ENCODE peak calls at places on chromosome 17, in seven cellular contexts. I, U, F, G, Q, H and R are unnamed samples.

GRCh38 chr17:76051571-76051970 is 20.7 kb downstream of the SRP68 start:
- DNase-seq in G (no peak), H (no peak), F (no peak), Q (no peak), U (no peak), I (no peak), R (no peak)

GRCh38 chr17:63442074-63442473 is 4.0 kb downstream of the CYB561 start:
- DNase-seq in Q (no peak), F (no peak), H (no peak), I (no peak), U (no peak), G (no peak), R (no peak)

GRCh38 chr17:74839955-74840354 is 19.7 kb downstream of the GRIN2C start:
- DNase-seq in U (no peak), H (no peak), G (no peak), Q (no peak), F (no peak), I (no peak), R (no peak)

GRCh38 chr17:37413875-37414519 is 7.3 kb downstream of the TADA2A start:
- DNase-seq in Q (no peak), I (no peak), F (no peak), U (no peak), H (no peak), G (no peak), R (no peak)

GRCh38 chr17:82884923-82885322 is 45.1 kb upstream of the ZNF750 start:
- DNase-seq in H (peak), U (no peak), I (no peak), G (no peak), F (no peak), Q (no peak), R (no peak)

GRCh38 chr17:81543339-81543675 is 8.8 kb downstream of the FAAP100 start:
- DNase-seq in F (no peak), H (no peak), G (no peak), I (no peak), U (no peak), Q (no peak), R (no peak)

GRCh38 chr17:29760771-29761682 is 138.3 kb upstream of the CORO6 start:
- DNase-seq in Q (peak), I (peak), G (peak), F (peak), H (peak), U (peak), R (peak)

GRCh38 chr17:559699-560378 is 154.8 kb downstream of the VPS53 start:
- DNase-seq in Q (no peak), G (no peak), F (peak), H (no peak), U (peak), I (peak), R (peak)

GRCh38 chr17:75610103-75610984 is 22.7 kb downstream of the MYO15B start:
- DNase-seq in Q (no peak), I (no peak), G (no peak), U (no peak), F (no peak), H (no peak), R (no peak)

GRCh38 chr17:67477687-67478086 is 100.6 kb downstream of the PITPNC1 start:
- DNase-seq in F (peak), Q (no peak), U (no peak), H (no peak), I (no peak), G (no peak), R (no peak)

GRCh38 chr17:37475713-37476420 is 13.8 kb upstream of the DUSP14 start:
- DNase-seq in G (no peak), Q (no peak), I (no peak), U (no peak), F (no peak), H (no peak), R (no peak)

GRCh38 chr17:64994281-64994680 is 62.3 kb downstream of the GNA13 start:
- DNase-seq in H (no peak), U (no peak), G (no peak), Q (no peak), F (no peak), I (no peak), R (no peak)

GRCh38 chr17:11309850-11310249 is 68.8 kb downstream of the SHISA6 start:
- DNase-seq in Q (no peak), H (no peak), F (no peak), G (no peak), U (no peak), I (no peak), R (no peak)

GRCh38 chr17:6021011-6021400 is 49.2 kb upstream of the WSCD1 start:
- DNase-seq in Q (no peak), H (no peak), U (no peak), G (no peak), F (no peak), I (no peak), R (no peak)

GRCh38 chr17:4276514-4276913 is 12.7 kb upstream of the ANKFY1 start:
- DNase-seq in I (no peak), F (no peak), H (no peak), U (no peak), G (no peak), Q (no peak), R (no peak)

GRCh38 chr17:64614266-64615011 is 47.7 kb downstream of the SMURF2 start:
- DNase-seq in I (no peak), H (no peak), Q (no peak), U (no peak), G (no peak), F (no peak), R (no peak)

GRCh38 chr17:61247438-61247837 is 152.2 kb upstream of the TBX2 start:
- DNase-seq in G (no peak), U (no peak), F (no peak), Q (no peak), I (peak), H (no peak), R (no peak)

GRCh38 chr17:46822388-46822921 is 4.0 kb upstream of the WNT3 start:
- DNase-seq in I (no peak), Q (no peak), H (peak), G (no peak), F (no peak), U (no peak), R (no peak)

GRCh38 chr17:64682261-64683181 is 20.4 kb upstream of the SMURF2 start:
- DNase-seq in Q (no peak), G (no peak), F (no peak), I (no peak), U (no peak), H (no peak), R (peak)

GRCh38 chr17:26818736-26819135 is 475.2 kb upstream of the WSB1 start:
- DNase-seq in F (no peak), Q (no peak), G (peak), U (no peak), H (no peak), I (no peak), R (peak)

GRCh38 chr17:82648761-82649474 is 674 bp upstream of the WDR45B start:
- DNase-seq in U (peak), Q (no peak), G (peak), H (peak), F (peak), I (peak), R (no peak)

GRCh38 chr17:11285946-11286345 is 44.9 kb downstream of the SHISA6 start:
- DNase-seq in Q (no peak), F (no peak), I (no peak), U (no peak), G (no peak), H (no peak), R (no peak)

GRCh38 chr17:51957746-51958145 is 200.8 kb downstream of the CA10 start:
- DNase-seq in G (no peak), Q (no peak), I (no peak), F (no peak), H (no peak), U (no peak), R (no peak)

GRCh38 chr17:51951737-51952136 is 206.8 kb downstream of the CA10 start:
- DNase-seq in U (no peak), H (no peak), Q (no peak), F (no peak), G (no peak), I (no peak), R (no peak)

GRCh38 chr17:51955245-51955644 is 203.3 kb downstream of the CA10 start:
- DNase-seq in I (no peak), U (no peak), Q (no peak), F (no peak), H (no peak), G (no peak), R (no peak)
- H3K27ac ChIP-seq in I (no peak), U (no peak), Q (no peak), F (no peak), H (no peak), G (no peak), R (no peak)

GRCh38 chr17:13350466-13350865 is 251.3 kb downstream of the HS3ST3A1 start:
- DNase-seq in U (no peak), G (no peak), H (no peak), I (no peak), Q (no peak), F (no peak), R (no peak)

GRCh38 chr17:13353590-13353989 is 248.1 kb downstream of the HS3ST3A1 start:
- DNase-seq in H (no peak), F (no peak), Q (no peak), I (no peak), U (no peak), G (no peak), R (no peak)

GRCh38 chr17:13352747-13353415 is 248.8 kb downstream of the HS3ST3A1 start:
- DNase-seq in H (no peak), G (no peak), I (no peak), Q (no peak), U (no peak), F (no peak), R (no peak)

GRCh38 chr17:13346996-13347762 is 254.6 kb downstream of the HS3ST3A1 start:
- DNase-seq in H (no peak), G (no peak), F (no peak), U (no peak), Q (no peak), I (no peak), R (peak)

DNA sequence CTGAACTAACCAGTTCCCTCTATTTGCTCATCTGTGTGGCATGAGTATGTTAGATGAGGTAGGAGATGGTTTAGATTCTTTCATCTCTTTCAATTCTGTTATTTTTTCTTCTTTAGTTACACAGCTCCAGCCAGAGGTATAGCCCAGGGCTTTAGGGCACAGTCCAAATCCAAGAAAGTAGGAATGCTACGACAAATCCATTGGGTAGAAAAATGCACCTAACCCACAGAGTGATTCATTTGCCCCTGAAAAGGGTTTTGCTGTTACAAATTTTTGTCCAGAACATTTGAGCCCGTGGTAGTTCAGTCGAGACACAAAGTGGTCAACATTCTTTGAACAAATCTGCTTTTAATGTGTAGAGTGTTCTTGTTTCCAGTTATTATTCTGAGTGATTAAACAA is 250.7 kb downstream of the HS3ST3A1 start:
- DNase-seq in Q (no peak), G (no peak), I (no peak), H (no peak), U (no peak), F (no peak), R (no peak)
- H3K27ac ChIP-seq in Q (no peak), G (no peak), I (no peak), H (no peak), U (no peak), F (no peak), R (peak)

DNA sequence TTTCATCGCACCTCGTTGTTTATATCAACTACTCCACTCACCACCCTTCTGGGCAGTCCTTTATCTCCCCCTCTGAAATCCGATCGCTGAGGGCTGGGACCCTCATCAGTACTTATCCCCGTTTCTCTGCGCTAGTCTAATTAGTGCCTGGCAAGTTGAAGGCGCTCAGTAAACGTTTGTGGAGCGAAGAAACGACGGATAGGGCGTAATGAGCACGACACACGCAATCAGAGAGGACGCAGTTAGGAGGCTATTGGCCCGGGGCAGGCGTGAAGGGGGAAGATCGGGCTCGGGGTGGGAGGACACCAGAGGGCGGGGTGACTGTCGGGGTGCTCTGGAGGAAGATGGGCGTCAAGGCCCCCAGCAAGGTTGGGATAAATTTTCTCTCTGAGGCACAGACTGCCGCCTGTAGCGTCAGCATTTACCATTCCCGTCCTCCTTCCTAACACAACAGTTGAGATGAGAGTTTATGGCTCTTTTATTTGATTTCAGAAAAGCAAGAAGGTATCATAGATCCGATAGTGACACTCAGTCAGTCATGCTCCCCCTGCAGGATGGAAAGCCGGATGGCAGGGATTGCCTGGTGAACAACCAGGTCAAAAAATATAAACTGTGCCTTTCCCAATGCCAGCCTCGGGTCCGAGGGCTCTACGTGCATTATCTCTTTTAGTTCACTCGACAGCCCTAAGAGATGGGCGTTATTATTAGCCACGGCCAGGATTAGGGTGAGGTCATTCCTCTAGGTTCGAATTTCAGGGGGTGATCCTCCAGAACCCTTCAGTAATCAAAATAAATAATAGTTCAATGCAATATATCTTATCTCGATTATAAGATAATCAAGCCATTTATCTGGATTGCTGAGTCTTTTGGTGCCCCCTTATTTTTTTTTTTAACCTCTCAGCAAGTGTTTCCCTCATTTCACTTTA is 9.5 kb upstream of the ARL4D start:
- DNase-seq in U (peak), H (peak), G (peak), Q (peak), F (peak), I (peak), R (no peak)
- H3K27ac ChIP-seq in U (peak), H (peak), G (peak), Q (peak), F (peak), I (peak), R (peak)

GRCh38 chr17:44309472-44309871 is 1.1 kb downstream of the RUNDC3A start:
- DNase-seq in I (no peak), G (no peak), U (no peak), Q (no peak), F (no peak), H (no peak), R (no peak)

GRCh38 chr17:44310188-44310587 is 1.8 kb downstream of the RUNDC3A start:
- DNase-seq in F (no peak), H (no peak), G (no peak), U (no peak), Q (no peak), I (no peak), R (no peak)

GRCh38 chr17:44307387-44308186 is 814 bp upstream of the RUNDC3A start:
- DNase-seq in H (no peak), I (no peak), F (no peak), Q (peak), G (no peak), U (no peak), R (no peak)

GRCh38 chr17:44308865-44309264 is 464 bp downstream of the RUNDC3A start:
- DNase-seq in F (no peak), H (no peak), U (no peak), I (no peak), G (no peak), Q (peak), R (no peak)

GRCh38 chr17:44308320-44308818 is at the start of gene RUNDC3A:
- DNase-seq in I (peak), U (peak), H (peak), F (peak), Q (peak), G (peak), R (no peak)
- H3K27ac ChIP-seq in I (no peak), U (peak), H (no peak), F (peak), Q (peak), G (peak), R (no peak)

GRCh38 chr17:77471984-77472836 is 331.4 kb downstream of the SEC14L1 start:
- DNase-seq in F (peak), G (no peak), Q (no peak), U (peak), I (no peak), H (peak), R (no peak)

GRCh38 chr17:77474292-77474988 is 333.7 kb downstream of the SEC14L1 start:
- DNase-seq in H (no peak), F (no peak), I (no peak), G (no peak), U (no peak), Q (no peak), R (no peak)

GRCh38 chr17:77475012-77475976 is 334.5 kb downstream of the SEC14L1 start:
- DNase-seq in F (no peak), H (peak), Q (no peak), U (peak), G (no peak), I (no peak), R (peak)

GRCh38 chr17:77472837-77473214 is 332.1 kb downstream of the SEC14L1 start:
- DNase-seq in F (no peak), H (no peak), U (no peak), G (no peak), Q (no peak), I (no peak), R (no peak)

DNA sequence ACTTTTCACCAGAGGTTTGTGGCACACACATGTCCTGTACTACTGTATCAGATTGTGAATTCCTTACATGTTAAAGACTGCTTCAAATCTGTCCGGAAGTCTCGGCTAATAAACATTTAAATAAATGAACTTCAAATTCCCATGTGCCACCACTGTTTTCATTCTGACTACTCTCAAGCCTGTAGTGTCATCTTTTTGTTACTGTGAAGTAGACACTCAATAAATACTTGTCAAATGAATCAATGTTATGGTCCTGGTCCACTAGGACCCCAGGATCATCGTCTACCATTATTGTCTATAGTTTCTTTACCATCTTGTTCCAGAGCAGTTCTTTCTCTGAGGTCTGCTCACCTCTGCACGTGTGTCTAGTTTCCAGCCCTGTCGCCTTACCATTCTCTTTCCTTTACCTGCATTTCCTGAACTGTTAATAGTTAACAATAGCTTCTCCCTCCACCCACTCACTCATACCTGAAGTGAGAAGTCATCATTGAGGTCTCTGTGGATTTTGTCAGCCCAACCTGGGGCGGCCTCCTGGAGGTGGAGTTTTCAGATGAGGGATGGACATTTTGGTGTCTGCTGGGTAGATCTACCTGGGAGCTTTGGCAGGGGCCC is 333.0 kb downstream of the SEC14L1 start:
- DNase-seq in I (no peak), G (no peak), F (no peak), U (no peak), H (no peak), Q (no peak), R (no peak)
- H3K27ac ChIP-seq in I (peak), G (peak), F (peak), U (peak), H (peak), Q (peak), R (peak)

GRCh38 chr17:57552114-57552601 is 192.9 kb downstream of the CCDC182 start:
- DNase-seq in U (peak), G (no peak), H (peak), F (no peak), Q (no peak), I (no peak), R (no peak)
- H3K27ac ChIP-seq in U (no peak), G (no peak), H (peak), F (no peak), Q (peak), I (no peak), R (no peak)

GRCh38 chr17:73564856-73565255 is 79.4 kb downstream of the SDK2 start:
- DNase-seq in F (no peak), H (no peak), G (no peak), I (no peak), U (no peak), Q (no peak), R (no peak)

GRCh38 chr17:73560661-73561060 is 83.6 kb downstream of the SDK2 start:
- DNase-seq in U (no peak), I (no peak), G (no peak), F (no peak), Q (no peak), H (peak), R (no peak)

GRCh38 chr17:73559532-73559931 is 84.7 kb downstream of the SDK2 start:
- DNase-seq in G (no peak), I (no peak), U (no peak), H (no peak), F (no peak), Q (no peak), R (no peak)

GRCh38 chr17:73562896-73563295 is 81.3 kb downstream of the SDK2 start:
- DNase-seq in Q (no peak), G (no peak), U (no peak), F (no peak), H (no peak), I (no peak), R (no peak)

GRCh38 chr17:73561066-73561465 is 83.2 kb downstream of the SDK2 start:
- DNase-seq in I (no peak), Q (no peak), H (no peak), F (no peak), G (no peak), U (no peak), R (no peak)
- H3K27ac ChIP-seq in I (no peak), Q (no peak), H (no peak), F (no peak), G (no peak), U (no peak), R (no peak)

DNA sequence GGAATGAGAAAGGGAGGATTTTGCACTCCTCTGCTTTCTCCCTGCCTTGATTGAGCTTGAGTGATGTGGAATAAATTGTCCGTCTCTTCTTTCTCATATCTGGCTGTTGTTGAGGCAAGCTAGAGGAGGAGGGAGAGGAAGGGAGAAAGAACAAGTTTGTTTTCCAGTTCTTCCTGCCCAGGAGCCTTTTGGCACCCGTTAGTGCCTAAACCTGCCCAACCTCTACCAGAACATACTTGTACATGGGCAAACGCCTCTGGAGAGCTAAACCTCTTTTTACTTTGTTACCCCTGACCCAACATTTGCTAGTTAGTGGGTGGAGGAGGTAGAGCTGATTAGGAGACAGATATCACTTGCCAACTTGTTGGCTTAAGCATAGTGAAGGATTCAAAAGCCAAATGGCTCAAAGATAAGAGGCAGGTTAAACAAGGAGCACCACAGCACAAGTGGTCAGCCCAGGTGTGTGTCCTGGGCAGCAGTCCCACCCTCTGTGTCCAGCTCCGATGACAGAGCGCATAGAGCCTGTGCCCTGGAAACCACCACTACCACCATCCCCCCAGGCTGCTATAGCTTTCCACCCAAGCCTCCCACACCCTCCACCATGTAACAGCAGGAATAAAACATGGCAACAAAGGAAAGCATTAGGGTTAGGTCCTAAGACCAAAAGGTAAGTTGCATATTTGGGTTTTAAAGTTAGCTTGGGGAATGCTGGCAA is 6.5 kb downstream of the ODF4 start:
- DNase-seq in H (no peak), G (no peak), F (no peak), I (no peak), Q (no peak), U (no peak), R (no peak)
- H3K27ac ChIP-seq in H (no peak), G (no peak), F (no peak), I (no peak), Q (no peak), U (no peak), R (no peak)